ENCODE peak calls at places on chromosomes 11 and 22, in ten cellular contexts. One of them, this sample, is unnamed.

GRCh38 chr22:46827072-46827780 is 64.8 kb downstream of the TBC1D22A start:
- DNase-seq in thoracic aorta: no peak
- DNase-seq in putamen: no peak
- DNase-seq in occipital lobe: no peak
- DNase-seq in Calu3: no peak
- DNase-seq in Right ventricle myocardium superior: no peak
- DNase-seq in Peyer's patch: no peak
- DNase-seq in uterus: no peak
- DNase-seq in upper lobe of right lung: no peak
- DNase-seq in stimulated activated CD4-positive, alpha-beta T cell treated with anti-CD3 and anti-CD28 coated beads, Interleukin-1b, Interleukin-23, amount 100 ng/mL, for 48 hours: no peak
- DNase-seq in this sample: no peak

GRCh38 chr11:41779401-41779960 is 320.0 kb upstream of the LRRC4C start:
- DNase-seq in uterus: no peak
- DNase-seq in upper lobe of right lung: no peak
- DNase-seq in occipital lobe: no peak
- DNase-seq in Peyer's patch: no peak
- DNase-seq in Right ventricle myocardium superior: no peak
- DNase-seq in Calu3: no peak
- DNase-seq in thoracic aorta: no peak
- DNase-seq in stimulated activated CD4-positive, alpha-beta T cell treated with anti-CD3 and anti-CD28 coated beads, Interleukin-1b, Interleukin-23, amount 100 ng/mL, for 48 hours: no peak
- DNase-seq in putamen: no peak
- DNase-seq in this sample: no peak

GRCh38 chr11:109486129-109486528 is 64.1 kb downstream of the C11orf87 start:
- DNase-seq in Peyer's patch: no peak
- DNase-seq in stimulated activated CD4-positive, alpha-beta T cell treated with anti-CD3 and anti-CD28 coated beads, Interleukin-1b, Interleukin-23, amount 100 ng/mL, for 48 hours: no peak
- DNase-seq in Right ventricle myocardium superior: no peak
- DNase-seq in Calu3: no peak
- DNase-seq in upper lobe of right lung: no peak
- DNase-seq in putamen: no peak
- DNase-seq in occipital lobe: no peak
- DNase-seq in thoracic aorta: no peak
- DNase-seq in uterus: no peak
- DNase-seq in this sample: no peak

GRCh38 chr11:133164986-133165385 is 367.3 kb downstream of the OPCML start:
- DNase-seq in Peyer's patch: no peak
- DNase-seq in thoracic aorta: no peak
- DNase-seq in upper lobe of right lung: no peak
- DNase-seq in Right ventricle myocardium superior: no peak
- DNase-seq in occipital lobe: no peak
- DNase-seq in stimulated activated CD4-positive, alpha-beta T cell treated with anti-CD3 and anti-CD28 coated beads, Interleukin-1b, Interleukin-23, amount 100 ng/mL, for 48 hours: no peak
- DNase-seq in Calu3: no peak
- DNase-seq in putamen: no peak
- DNase-seq in uterus: no peak
- DNase-seq in this sample: no peak

GRCh38 chr11:71182791-71183556 is 69.4 kb downstream of the SHANK2 start:
- DNase-seq in stimulated activated CD4-positive, alpha-beta T cell treated with anti-CD3 and anti-CD28 coated beads, Interleukin-1b, Interleukin-23, amount 100 ng/mL, for 48 hours: no peak
- DNase-seq in Peyer's patch: peak
- DNase-seq in Right ventricle myocardium superior: no peak
- DNase-seq in Calu3: no peak
- DNase-seq in upper lobe of right lung: no peak
- DNase-seq in thoracic aorta: no peak
- DNase-seq in occipital lobe: no peak
- DNase-seq in uterus: no peak
- DNase-seq in putamen: no peak
- DNase-seq in this sample: no peak

GRCh38 chr11:112499153-112499907 is 238.7 kb upstream of the PLET1 start:
- DNase-seq in Calu3: no peak
- DNase-seq in stimulated activated CD4-positive, alpha-beta T cell treated with anti-CD3 and anti-CD28 coated beads, Interleukin-1b, Interleukin-23, amount 100 ng/mL, for 48 hours: no peak
- DNase-seq in Peyer's patch: no peak
- DNase-seq in putamen: no peak
- DNase-seq in occipital lobe: no peak
- DNase-seq in uterus: no peak
- DNase-seq in Right ventricle myocardium superior: no peak
- DNase-seq in upper lobe of right lung: no peak
- DNase-seq in thoracic aorta: no peak
- DNase-seq in this sample: no peak

GRCh38 chr22:41822289-41823057 is 10.4 kb upstream of the SREBF2 start:
- DNase-seq in stimulated activated CD4-positive, alpha-beta T cell treated with anti-CD3 and anti-CD28 coated beads, Interleukin-1b, Interleukin-23, amount 100 ng/mL, for 48 hours: peak
- DNase-seq in uterus: no peak
- DNase-seq in thoracic aorta: no peak
- DNase-seq in Peyer's patch: no peak
- DNase-seq in putamen: no peak
- DNase-seq in upper lobe of right lung: no peak
- DNase-seq in Calu3: peak
- DNase-seq in Right ventricle myocardium superior: no peak
- DNase-seq in occipital lobe: no peak
- DNase-seq in this sample: no peak

GRCh38 chr11:66420671-66421476 is at the start of gene NPAS4:
- DNase-seq in Calu3: no peak
- DNase-seq in uterus: no peak
- DNase-seq in Peyer's patch: no peak
- DNase-seq in Right ventricle myocardium superior: no peak
- DNase-seq in thoracic aorta: no peak
- DNase-seq in putamen: peak
- DNase-seq in upper lobe of right lung: no peak
- DNase-seq in stimulated activated CD4-positive, alpha-beta T cell treated with anti-CD3 and anti-CD28 coated beads, Interleukin-1b, Interleukin-23, amount 100 ng/mL, for 48 hours: no peak
- DNase-seq in occipital lobe: peak
- DNase-seq in this sample: no peak

GRCh38 chr22:27752771-27753170 is 48.8 kb downstream of the MN1 start:
- DNase-seq in thoracic aorta: peak
- DNase-seq in Calu3: no peak
- DNase-seq in occipital lobe: no peak
- DNase-seq in upper lobe of right lung: no peak
- DNase-seq in stimulated activated CD4-positive, alpha-beta T cell treated with anti-CD3 and anti-CD28 coated beads, Interleukin-1b, Interleukin-23, amount 100 ng/mL, for 48 hours: no peak
- DNase-seq in uterus: no peak
- DNase-seq in putamen: no peak
- DNase-seq in Right ventricle myocardium superior: peak
- DNase-seq in Peyer's patch: no peak
- DNase-seq in this sample: no peak

GRCh38 chr11:102047305-102047924 is at the start of gene CFAP300:
- DNase-seq in putamen: peak
- DNase-seq in stimulated activated CD4-positive, alpha-beta T cell treated with anti-CD3 and anti-CD28 coated beads, Interleukin-1b, Interleukin-23, amount 100 ng/mL, for 48 hours: peak
- DNase-seq in thoracic aorta: peak
- DNase-seq in upper lobe of right lung: peak
- DNase-seq in uterus: peak
- DNase-seq in Peyer's patch: peak
- DNase-seq in Right ventricle myocardium superior: peak
- DNase-seq in occipital lobe: peak
- DNase-seq in Calu3: peak
- DNase-seq in this sample: peak

GRCh38 chr11:27319065-27319464 is 44.0 kb downstream of the CCDC34 start:
- DNase-seq in upper lobe of right lung: no peak
- DNase-seq in uterus: no peak
- DNase-seq in Right ventricle myocardium superior: no peak
- DNase-seq in occipital lobe: no peak
- DNase-seq in stimulated activated CD4-positive, alpha-beta T cell treated with anti-CD3 and anti-CD28 coated beads, Interleukin-1b, Interleukin-23, amount 100 ng/mL, for 48 hours: peak
- DNase-seq in thoracic aorta: no peak
- DNase-seq in putamen: no peak
- DNase-seq in Peyer's patch: no peak
- DNase-seq in Calu3: peak
- DNase-seq in this sample: no peak

GRCh38 chr22:17105143-17106129 is 15.7 kb downstream of the TMEM121B start:
- DNase-seq in Right ventricle myocardium superior: no peak
- DNase-seq in stimulated activated CD4-positive, alpha-beta T cell treated with anti-CD3 and anti-CD28 coated beads, Interleukin-1b, Interleukin-23, amount 100 ng/mL, for 48 hours: no peak
- DNase-seq in thoracic aorta: no peak
- DNase-seq in upper lobe of right lung: peak
- DNase-seq in Peyer's patch: no peak
- DNase-seq in Calu3: no peak
- DNase-seq in occipital lobe: no peak
- DNase-seq in uterus: no peak
- DNase-seq in putamen: no peak
- DNase-seq in this sample: no peak

GRCh38 chr11:88353386-88353785 is 15.8 kb upstream of the CTSC start:
- DNase-seq in Right ventricle myocardium superior: no peak
- DNase-seq in stimulated activated CD4-positive, alpha-beta T cell treated with anti-CD3 and anti-CD28 coated beads, Interleukin-1b, Interleukin-23, amount 100 ng/mL, for 48 hours: no peak
- DNase-seq in Calu3: no peak
- DNase-seq in uterus: no peak
- DNase-seq in Peyer's patch: no peak
- DNase-seq in upper lobe of right lung: no peak
- DNase-seq in putamen: no peak
- DNase-seq in occipital lobe: no peak
- DNase-seq in thoracic aorta: no peak
- DNase-seq in this sample: no peak

GRCh38 chr22:20020533-20021195 is at the start of gene TANGO2:
- DNase-seq in Right ventricle myocardium superior: peak
- DNase-seq in putamen: peak
- DNase-seq in thoracic aorta: peak
- DNase-seq in Peyer's patch: peak
- DNase-seq in occipital lobe: peak
- DNase-seq in upper lobe of right lung: peak
- DNase-seq in stimulated activated CD4-positive, alpha-beta T cell treated with anti-CD3 and anti-CD28 coated beads, Interleukin-1b, Interleukin-23, amount 100 ng/mL, for 48 hours: peak
- DNase-seq in uterus: peak
- DNase-seq in Calu3: peak
- DNase-seq in this sample: peak

GRCh38 chr11:13278620-13279486 is 1.3 kb downstream of the BMAL1 start:
- DNase-seq in thoracic aorta: no peak
- DNase-seq in Right ventricle myocardium superior: no peak
- DNase-seq in upper lobe of right lung: no peak
- DNase-seq in Calu3: no peak
- DNase-seq in occipital lobe: no peak
- DNase-seq in putamen: no peak
- DNase-seq in stimulated activated CD4-positive, alpha-beta T cell treated with anti-CD3 and anti-CD28 coated beads, Interleukin-1b, Interleukin-23, amount 100 ng/mL, for 48 hours: no peak
- DNase-seq in Peyer's patch: no peak
- DNase-seq in uterus: no peak
- DNase-seq in this sample: no peak

GRCh38 chr11:130849215-130849568 is 67.1 kb downstream of the SNX19 start:
- DNase-seq in putamen: peak
- DNase-seq in Calu3: no peak
- DNase-seq in stimulated activated CD4-positive, alpha-beta T cell treated with anti-CD3 and anti-CD28 coated beads, Interleukin-1b, Interleukin-23, amount 100 ng/mL, for 48 hours: no peak
- DNase-seq in Right ventricle myocardium superior: no peak
- DNase-seq in thoracic aorta: no peak
- DNase-seq in upper lobe of right lung: no peak
- DNase-seq in Peyer's patch: no peak
- DNase-seq in uterus: no peak
- DNase-seq in occipital lobe: no peak
- DNase-seq in this sample: no peak

GRCh38 chr22:36435516-36436415 is 45.7 kb downstream of the TXN2 start:
- DNase-seq in upper lobe of right lung: no peak
- DNase-seq in Right ventricle myocardium superior: no peak
- DNase-seq in occipital lobe: no peak
- DNase-seq in thoracic aorta: no peak
- DNase-seq in Calu3: peak
- DNase-seq in putamen: no peak
- DNase-seq in Peyer's patch: peak
- DNase-seq in stimulated activated CD4-positive, alpha-beta T cell treated with anti-CD3 and anti-CD28 coated beads, Interleukin-1b, Interleukin-23, amount 100 ng/mL, for 48 hours: peak
- DNase-seq in uterus: no peak
- DNase-seq in this sample: no peak

GRCh38 chr22:30324008-30324730 is 2.6 kb downstream of the TBC1D10A start:
- DNase-seq in Peyer's patch: peak
- DNase-seq in Right ventricle myocardium superior: peak
- DNase-seq in putamen: no peak
- DNase-seq in upper lobe of right lung: no peak
- DNase-seq in thoracic aorta: no peak
- DNase-seq in occipital lobe: no peak
- DNase-seq in uterus: no peak
- DNase-seq in stimulated activated CD4-positive, alpha-beta T cell treated with anti-CD3 and anti-CD28 coated beads, Interleukin-1b, Interleukin-23, amount 100 ng/mL, for 48 hours: no peak
- DNase-seq in Calu3: no peak
- DNase-seq in this sample: no peak

GRCh38 chr11:12017243-12017678 is 8.8 kb upstream of the DKK3 start:
- DNase-seq in Right ventricle myocardium superior: no peak
- DNase-seq in upper lobe of right lung: no peak
- DNase-seq in occipital lobe: no peak
- DNase-seq in thoracic aorta: no peak
- DNase-seq in putamen: no peak
- DNase-seq in Calu3: no peak
- DNase-seq in uterus: no peak
- DNase-seq in stimulated activated CD4-positive, alpha-beta T cell treated with anti-CD3 and anti-CD28 coated beads, Interleukin-1b, Interleukin-23, amount 100 ng/mL, for 48 hours: no peak
- DNase-seq in Peyer's patch: no peak
- DNase-seq in this sample: no peak

GRCh38 chr22:45125198-45125597 is 38.5 kb upstream of the NUP50 start:
- DNase-seq in stimulated activated CD4-positive, alpha-beta T cell treated with anti-CD3 and anti-CD28 coated beads, Interleukin-1b, Interleukin-23, amount 100 ng/mL, for 48 hours: no peak
- DNase-seq in Calu3: no peak
- DNase-seq in upper lobe of right lung: no peak
- DNase-seq in Right ventricle myocardium superior: no peak
- DNase-seq in thoracic aorta: no peak
- DNase-seq in Peyer's patch: no peak
- DNase-seq in uterus: no peak
- DNase-seq in putamen: no peak
- DNase-seq in occipital lobe: peak
- DNase-seq in this sample: no peak

GRCh38 chr22:42964994-42965699 is 49.8 kb downstream of the PACSIN2 start:
- DNase-seq in occipital lobe: no peak
- DNase-seq in putamen: no peak
- DNase-seq in stimulated activated CD4-positive, alpha-beta T cell treated with anti-CD3 and anti-CD28 coated beads, Interleukin-1b, Interleukin-23, amount 100 ng/mL, for 48 hours: no peak
- DNase-seq in Calu3: peak
- DNase-seq in Right ventricle myocardium superior: no peak
- DNase-seq in uterus: no peak
- DNase-seq in upper lobe of right lung: no peak
- DNase-seq in Peyer's patch: no peak
- DNase-seq in thoracic aorta: no peak
- DNase-seq in this sample: no peak

GRCh38 chr22:35131423-35132050 is 65.6 kb downstream of the ISX start:
- DNase-seq in stimulated activated CD4-positive, alpha-beta T cell treated with anti-CD3 and anti-CD28 coated beads, Interleukin-1b, Interleukin-23, amount 100 ng/mL, for 48 hours: no peak
- DNase-seq in Calu3: no peak
- DNase-seq in putamen: no peak
- DNase-seq in thoracic aorta: no peak
- DNase-seq in Right ventricle myocardium superior: no peak
- DNase-seq in upper lobe of right lung: no peak
- DNase-seq in Peyer's patch: no peak
- DNase-seq in uterus: no peak
- DNase-seq in occipital lobe: no peak
- DNase-seq in this sample: no peak